ENCODE peak calls at places on chromosomes 2 and 18, in six cellular contexts. K is NCI-H1105 treated with DMSO at 0.1 percent for 48 hours, V is H9, C is AG04450, F is AG08395, N is HTR-8/SVneo. J is an unnamed sample.

GRCh38 chr2:181312515-181312927 is 144.7 kb upstream of the ITGA4 start:
- DNase-seq in V (no peak), N (no peak), F (no peak), C (no peak), K (no peak), J (no peak)

GRCh38 chr2:109614715-109615636 is 812 bp downstream of the SOWAHC start:
- DNase-seq in F (no peak), N (no peak), K (peak), C (no peak), V (peak), J (no peak)

GRCh38 chr18:8848541-8848940 is 143.2 kb downstream of the MTCL1 start:
- DNase-seq in F (peak), V (no peak), K (no peak), C (no peak), N (no peak), J (no peak)

GRCh38 chr2:85537600-85538506 is 1.1 kb upstream of the MAT2A start:
- DNase-seq in V (peak), N (peak), C (no peak), F (peak), K (peak), J (peak)

GRCh38 chr2:238415036-238415764 is 11.5 kb upstream of the ASB1 start:
- DNase-seq in K (no peak), F (no peak), C (no peak), V (peak), N (no peak), J (no peak)

GRCh38 chr2:134078349-134078748 is 175.5 kb upstream of the MGAT5 start:
- DNase-seq in C (no peak), F (no peak), N (no peak), K (peak), V (no peak), J (no peak)

GRCh38 chr2:113173563-113174368 is at the start of gene PSD4:
- DNase-seq in V (no peak), C (no peak), K (no peak), N (no peak), F (no peak), J (no peak)

GRCh38 chr2:24304621-24305020 is 55.7 kb downstream of the ITSN2 start:
- DNase-seq in C (no peak), K (no peak), V (no peak), N (no peak), F (no peak), J (no peak)

GRCh38 chr2:70089220-70089945 is 2.1 kb downstream of the PCBP1 start:
- DNase-seq in K (no peak), F (no peak), N (no peak), V (peak), C (no peak), J (peak)

GRCh38 chr2:127591221-127591923 is 54.6 kb upstream of the GPR17 start:
- DNase-seq in N (peak), K (peak), C (peak), V (peak), F (peak), J (peak)

GRCh38 chr2:226754821-226755536 is 44.6 kb downstream of the IRS1 start:
- DNase-seq in V (no peak), C (peak), F (no peak), K (no peak), N (no peak), J (no peak)

GRCh38 chr2:211846031-211846400 is 692.6 kb downstream of the ERBB4 start:
- DNase-seq in N (no peak), C (no peak), F (no peak), V (no peak), K (no peak), J (no peak)

GRCh38 chr2:72605836-72606442 is 219.9 kb downstream of the EXOC6B start:
- DNase-seq in V (no peak), N (peak), K (peak), C (no peak), F (peak), J (peak)

GRCh38 chr18:45557296-45557695 is 58.0 kb upstream of the SLC14A2 start:
- DNase-seq in F (no peak), N (no peak), K (no peak), V (no peak), C (no peak), J (no peak)

GRCh38 chr2:124079045-124079444 is 54.0 kb downstream of the CNTNAP5 start:
- DNase-seq in C (no peak), V (no peak), F (no peak), N (no peak), K (peak), J (no peak)

GRCh38 chr2:101520246-101520645 is 45.3 kb upstream of the RFX8 start:
- DNase-seq in V (no peak), K (no peak), C (no peak), N (peak), F (peak), J (no peak)

GRCh38 chr2:28997237-28997846 is 16.2 kb downstream of the TOGARAM2 start:
- DNase-seq in F (peak), K (no peak), N (no peak), C (no peak), V (no peak), J (no peak)

GRCh38 chr2:180519276-180519675 is 461.1 kb upstream of the UBE2E3 start:
- DNase-seq in V (no peak), C (no peak), F (peak), K (no peak), N (no peak), J (peak)

GRCh38 chr2:147937744-147938349 is 82.7 kb downstream of the ORC4 start:
- DNase-seq in K (peak), F (peak), C (no peak), V (no peak), N (peak), J (peak)

GRCh38 chr2:238409341-238410200 is 17.2 kb upstream of the ASB1 start:
- DNase-seq in V (no peak), F (no peak), K (no peak), N (no peak), C (no peak), J (no peak)

GRCh38 chr2:133836691-133837090 is 268.4 kb upstream of the NCKAP5 start:
- DNase-seq in F (no peak), C (no peak), K (no peak), N (no peak), V (no peak), J (no peak)

GRCh38 chr2:240818543-240819403 is 1.2 kb downstream of the KIF1A start:
- DNase-seq in C (no peak), K (peak), N (no peak), F (no peak), V (peak), J (no peak)

GRCh38 chr2:203708846-203709815 is 2.7 kb downstream of the CD28 start:
- DNase-seq in N (no peak), V (no peak), F (no peak), K (no peak), C (no peak), J (peak)

GRCh38 chr2:20580690-20581437 is 70.0 kb downstream of the HS1BP3 start:
- DNase-seq in K (no peak), C (no peak), V (no peak), N (no peak), F (no peak), J (peak)